ENCODE peak calls at places on chromosomes 3 and 15, in four cellular contexts. C is GM12878, V is K562, Z is SK-N-SH. Q is an unnamed sample.

GRCh38 chr3:17030438-17030837 is 145.7 kb downstream of the PLCL2 start:
- DNase-seq in C (no peak), Z (no peak), V (no peak), Q (no peak)

GRCh38 chr3:170910542-170910941 is 2.1 kb upstream of the EIF5A2 start:
- DNase-seq in C (no peak), Z (no peak), V (no peak), Q (no peak)

GRCh38 chr15:67064607-67065530 is 533 bp upstream of the SMAD3 start:
- DNase-seq in V (peak; percentile 96), C (no peak), Z (no peak), Q (no peak)

GRCh38 chr3:183449391-183449790 is 21.0 kb upstream of the MCF2L2 start:
- DNase-seq in Z (peak; percentile 28), C (no peak), V (peak; percentile 31), Q (no peak)

GRCh38 chr15:33810083-33810595 is 158.2 kb upstream of the CHRM5 start:
- DNase-seq in C (no peak), Z (no peak), V (no peak), Q (no peak)

GRCh38 chr3:65776494-65776893 is 262.2 kb downstream of the MAGI1 start:
- DNase-seq in C (no peak), Z (peak; percentile 50), V (no peak), Q (no peak)

GRCh38 chr3:127734754-127735473 is 62.2 kb downstream of the ABTB1 start:
- DNase-seq in C (no peak), V (no peak), Z (no peak), Q (peak; percentile 69)

GRCh38 chr15:47951761-47952160 is 169.0 kb upstream of the SLC24A5 start:
- DNase-seq in C (no peak), V (no peak), Z (no peak), Q (no peak)

GRCh38 chr15:89758283-89758682 is 7.2 kb upstream of the MESP1 start:
- DNase-seq in Z (no peak), V (no peak), C (no peak), Q (no peak)

GRCh38 chr3:197542741-197543454 is 12.9 kb downstream of the BDH1 start:
- DNase-seq in Z (no peak), C (no peak), V (no peak), Q (peak; percentile 80)

GRCh38 chr15:73927476-73928240 is 1.4 kb downstream of the LOXL1 start:
- DNase-seq in C (no peak), Z (peak; percentile 73), V (peak; percentile 74), Q (no peak)

GRCh38 chr3:32421991-32422859 is 30.6 kb downstream of the CMTM7 start:
- DNase-seq in V (peak; percentile 8), Z (peak; percentile 43), C (no peak), Q (peak; percentile 87)

GRCh38 chr3:156050918-156051317 is 69.5 kb upstream of the KCNAB1 start:
- DNase-seq in C (no peak), Z (no peak), V (peak; percentile 15), Q (no peak)

GRCh38 chr3:47731066-47731465 is 50.6 kb downstream of the SMARCC1 start:
- DNase-seq in Z (no peak), V (no peak), C (no peak), Q (no peak)

GRCh38 chr15:27353837-27354236 is 382.9 kb downstream of the GABRG3 start:
- DNase-seq in V (no peak), Z (no peak), C (no peak), Q (no peak)

GRCh38 chr3:13332158-13332557 is 88.0 kb downstream of the NUP210 start:
- DNase-seq in C (peak; percentile 93), V (no peak), Z (no peak), Q (no peak)

GRCh38 chr15:48090115-48090514 is 30.7 kb upstream of the SLC24A5 start:
- DNase-seq in V (no peak), Z (no peak), C (no peak), Q (no peak)

GRCh38 chr3:49839193-49839809 is 17.1 kb downstream of the TRAIP start:
- DNase-seq in V (peak; percentile 53), Z (peak; percentile 74), C (peak; percentile 23), Q (peak; percentile 43)

GRCh38 chr15:35784745-35785144 is 238.8 kb upstream of the DPH6 start:
- DNase-seq in C (no peak), Z (no peak), V (no peak), Q (no peak)

GRCh38 chr15:85296615-85297402 is 83.6 kb upstream of the AKAP13 start:
- DNase-seq in V (peak; percentile 17), Z (peak; percentile 70), C (peak; percentile 68), Q (peak; percentile 73)

GRCh38 chr15:71716990-71717389 is 93.4 kb upstream of the NR2E3 start:
- DNase-seq in C (no peak), Z (no peak), V (no peak), Q (no peak)

GRCh38 chr3:142844339-142844977 is 44.4 kb downstream of the PCOLCE2 start:
- DNase-seq in V (peak; percentile 31), Z (peak; percentile 25), C (no peak), Q (no peak)

GRCh38 chr15:40312370-40313158 is 4.8 kb upstream of the PLCB2 start:
- DNase-seq in Z (no peak), V (no peak), C (no peak), Q (no peak)

GRCh38 chr3:69006083-69006482 is 7.4 kb downstream of the EOGT start:
- DNase-seq in V (no peak), C (no peak), Z (no peak), Q (no peak)

DNA sequence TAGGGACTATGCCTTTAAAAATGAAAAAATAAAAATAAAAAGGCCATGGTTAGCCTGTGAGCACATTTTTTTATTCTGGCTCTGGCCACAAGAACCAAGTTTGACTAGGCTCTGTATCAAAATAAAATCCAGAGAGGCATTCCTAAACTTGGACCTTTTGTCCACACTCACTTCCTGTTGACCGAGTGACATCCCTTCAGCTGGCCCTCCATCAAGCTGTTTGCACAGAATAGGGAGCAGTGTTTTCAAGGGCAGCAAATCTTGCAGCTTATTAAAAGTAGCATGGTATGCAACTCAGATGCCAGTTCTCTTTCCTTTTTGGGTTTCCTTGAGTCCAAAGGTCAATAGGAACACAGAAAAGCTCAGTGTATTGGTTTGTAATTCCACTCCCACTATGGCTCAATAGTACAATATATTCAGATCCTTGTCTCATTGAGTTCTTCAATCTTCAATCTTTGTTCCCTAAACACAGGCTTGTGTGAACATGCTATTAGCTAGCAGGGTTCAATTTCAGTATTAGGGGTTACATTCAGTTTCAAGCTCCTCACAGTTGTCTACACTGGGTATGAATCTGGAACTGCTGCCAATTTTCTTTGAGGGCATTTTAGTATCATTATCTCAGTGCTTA is 244.5 kb downstream of the RBMS3 start:
- DNase-seq in V (no peak), C (no peak), Z (no peak), Q (no peak)
- H3K27ac ChIP-seq in V (no peak overlapping the region), C (no peak overlapping the region), Z (peak overlapping the region; percentile 91), Q (no peak overlapping the region)

DNA sequence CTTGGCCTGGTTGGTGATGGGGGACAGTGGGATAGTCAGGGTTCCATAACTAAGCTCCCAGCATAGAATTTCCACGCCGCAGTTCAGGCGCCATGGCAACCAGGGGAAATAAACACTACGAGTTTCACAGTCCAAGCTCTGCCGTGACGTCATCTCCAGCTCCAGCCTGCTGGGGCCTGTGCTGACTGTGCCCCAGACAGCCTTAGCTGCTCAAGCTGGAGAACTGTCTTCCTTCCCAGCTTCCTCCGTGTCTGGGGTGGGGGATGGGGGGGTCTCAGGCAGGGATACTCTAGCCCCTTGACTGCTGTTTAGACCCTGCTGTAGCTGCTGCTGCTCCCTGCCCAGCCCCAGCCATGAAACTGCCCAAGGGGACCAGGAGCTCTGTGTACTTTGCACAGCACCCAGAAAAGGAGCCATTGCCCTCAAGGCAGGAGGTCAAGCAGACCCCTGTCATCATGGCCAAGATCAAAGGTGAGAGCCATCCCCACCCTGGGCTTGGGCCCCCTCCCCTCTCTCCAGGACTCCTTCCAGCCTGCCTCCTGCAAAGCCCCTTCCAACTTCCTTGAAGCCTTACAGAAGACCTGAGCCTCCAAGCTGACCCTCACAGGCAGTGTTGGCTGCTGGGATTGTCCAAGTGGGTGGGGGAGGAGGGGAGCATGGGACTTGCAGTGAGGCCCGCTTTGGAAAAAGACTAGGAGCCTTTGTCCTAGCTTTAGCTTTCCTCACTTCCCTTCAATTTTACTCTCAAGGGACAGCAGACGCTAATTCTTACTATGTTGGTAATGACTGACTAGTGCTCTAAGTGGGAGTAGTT is 11.4 kb upstream of the CSPG4 start:
- DNase-seq in C (no peak), Z (peak; percentile 72), V (peak; percentile 82), Q (peak; percentile 56)
- TF ChIP-seq GABPA in C (no peak), Z (no peak), V (no peak), Q (no peak)

GRCh38 chr3:97259263-97259662 is 444.9 kb downstream of the EPHA6 start:
- DNase-seq in V (no peak), C (no peak), Z (no peak), Q (no peak)

GRCh38 chr3:97256060-97256459 is 441.7 kb downstream of the EPHA6 start:
- DNase-seq in C (no peak), V (no peak), Z (no peak), Q (no peak)

GRCh38 chr3:97257942-97258341 is 443.5 kb downstream of the EPHA6 start:
- DNase-seq in Z (no peak), V (no peak), C (no peak), Q (no peak)
- H3K27ac ChIP-seq in Z (no peak overlapping the region), V (no peak overlapping the region), C (no peak overlapping the region), Q (no peak overlapping the region)

DNA sequence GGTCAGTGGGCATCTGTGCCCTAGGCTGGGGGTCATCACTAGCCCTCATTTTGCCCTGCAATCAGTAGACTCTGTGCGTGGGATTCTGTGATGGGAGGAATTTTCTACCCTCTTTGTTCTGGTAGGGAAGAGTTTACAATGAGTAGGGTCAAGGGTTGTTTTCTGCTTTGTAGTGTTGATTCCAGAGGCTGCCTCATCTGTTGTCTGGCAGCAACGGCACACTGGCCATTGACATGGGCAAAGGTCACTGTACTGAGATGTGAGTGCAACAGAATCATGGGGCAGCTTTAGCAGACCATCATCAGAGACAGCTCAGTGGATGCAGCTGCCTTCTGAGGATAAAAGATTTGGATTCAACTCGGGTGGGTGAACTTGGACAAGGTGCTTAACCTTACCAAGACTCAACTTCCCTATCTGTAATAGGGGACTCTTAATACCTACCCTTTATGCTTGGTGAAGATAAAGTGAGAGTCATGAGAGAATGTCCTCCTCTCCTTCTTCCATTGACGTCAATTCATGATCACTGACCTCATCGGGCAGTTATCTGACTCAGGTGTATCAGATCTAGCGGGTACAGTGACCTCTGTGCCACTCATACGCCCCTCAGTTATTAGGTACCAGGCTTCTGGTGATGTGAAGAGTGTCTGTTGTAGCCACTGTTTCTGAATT is 127.5 kb downstream of the RPLP1 start:
- DNase-seq in V (no peak), C (no peak), Z (no peak), Q (no peak)
- TF ChIP-seq GABPA in V (no peak), C (no peak), Z (no peak), Q (no peak)